ENCODE peak calls at places on chromosomes 4 and X, in nine cellular contexts. G, P, O, I, B, Y, M, T and C are unnamed samples.

GRCh38 chr4:157204634-157205244 is 15.8 kb upstream of the GRIA2 start:
- DNase-seq in G (no peak), Y (no peak), B (no peak), M (peak; percentile 52), O (no peak), P (peak; percentile 76), I (no peak), T (peak; percentile 86), C (no peak)

GRCh38 chr4:8591114-8591513 is 1.5 kb upstream of the CPZ start:
- DNase-seq in G (no peak), B (no peak), T (no peak), Y (no peak), P (no peak), M (no peak), I (no peak), O (no peak), C (no peak)

GRCh38 chr4:110245567-110245966 is 47.2 kb upstream of the ELOVL6 start:
- DNase-seq in T (no peak), I (peak; percentile 68), B (no peak), G (no peak), P (no peak), Y (no peak), M (no peak), O (no peak), C (no peak)

GRCh38 chr4:185774076-185774731 is 37.8 kb downstream of the SORBS2 start:
- DNase-seq in I (no peak), G (no peak), P (no peak), Y (no peak), T (no peak), B (no peak), M (no peak), O (no peak), C (no peak)

GRCh38 chr4:13160906-13161305 is 323.2 kb downstream of the RAB28 start:
- DNase-seq in B (no peak), I (peak; percentile 91), T (no peak), O (no peak), Y (no peak), M (no peak), G (no peak), P (no peak), C (no peak)

GRCh38 chrX:53684415-53685192 is 1.9 kb downstream of the HUWE1 start:
- DNase-seq in G (no peak), Y (no peak), O (no peak), B (no peak), P (no peak), T (no peak), I (no peak), M (no peak), C (no peak)

GRCh38 chr4:56360071-56360470 is 27.2 kb downstream of the AASDH start:
- DNase-seq in B (no peak), I (peak; percentile 16), P (no peak), G (no peak), O (no peak), M (no peak), T (no peak), Y (no peak), C (no peak)

GRCh38 chr4:156168288-156168687 is 214.6 kb upstream of the CTSO start:
- DNase-seq in T (no peak), O (no peak), P (no peak), M (no peak), G (no peak), I (no peak), Y (no peak), B (no peak), C (no peak)

GRCh38 chr4:8724436-8725070 is 132.0 kb downstream of the CPZ start:
- DNase-seq in I (no peak), P (peak; percentile 54), M (no peak), Y (no peak), O (no peak), B (no peak), G (no peak), T (peak; percentile 22), C (no peak)

GRCh38 chr4:15778191-15778741 is at the start of gene CD38:
- DNase-seq in P (peak; percentile 69), O (no peak), T (peak; percentile 60), M (peak; percentile 86), Y (peak; percentile 94), I (no peak), G (no peak), B (no peak), C (no peak)

GRCh38 chr4:10582059-10582686 is 102.4 kb downstream of the CLNK start:
- DNase-seq in Y (peak; percentile 22), B (peak; percentile 73), M (peak; percentile 37), O (peak; percentile 61), I (peak; percentile 37), G (no peak), T (peak; percentile 42), P (no peak), C (no peak)

DNA sequence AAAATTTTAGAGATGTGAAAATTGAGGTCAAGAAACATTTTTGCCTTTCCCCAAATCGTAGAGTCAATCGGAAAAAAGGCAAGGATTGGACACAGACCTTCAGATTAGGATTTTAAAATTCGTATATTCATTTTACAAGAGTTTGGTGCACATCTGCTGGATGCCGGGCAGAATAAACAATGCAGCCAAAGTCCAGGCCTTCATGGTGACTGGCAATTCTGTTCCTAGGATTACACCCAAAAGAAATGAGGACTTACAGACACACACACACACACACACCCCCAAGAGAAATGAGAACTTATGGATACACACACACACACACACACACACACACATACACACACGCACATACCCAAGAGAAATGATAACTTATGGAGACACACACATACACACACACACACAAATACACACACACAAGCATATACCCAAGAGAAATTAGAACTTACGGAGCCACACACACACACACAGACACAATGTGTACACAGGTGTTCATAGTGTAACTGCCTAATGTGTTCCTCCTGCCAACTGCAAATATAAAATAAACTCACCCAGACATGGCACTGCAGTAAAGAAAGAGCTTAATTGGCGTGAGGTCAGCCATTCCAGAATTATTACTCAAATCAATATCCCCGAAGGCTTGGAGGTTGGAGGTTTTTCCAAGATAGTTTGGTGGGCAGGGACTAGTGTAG is 165.7 kb upstream of the STS start:
- DNase-seq in I (no peak), M (no peak), P (no peak), G (no peak), Y (no peak), O (no peak), T (no peak), B (no peak), C (no peak)
- H3K27ac ChIP-seq in I (no peak overlapping the region), M (no peak overlapping the region), P (no peak overlapping the region), G (no peak overlapping the region), Y (no peak overlapping the region), O (no peak overlapping the region), T (no peak overlapping the region), B (no peak overlapping the region), C (no peak overlapping the region)

GRCh38 chr4:3232001-3232400 is 17.0 kb upstream of the MSANTD1 start:
- DNase-seq in B (no peak), I (no peak), O (no peak), G (no peak), M (no peak), Y (no peak), T (no peak), P (no peak), C (no peak)

GRCh38 chr4:3229964-3230363 is 19.0 kb upstream of the MSANTD1 start:
- DNase-seq in O (no peak), Y (no peak), B (no peak), M (no peak), G (no peak), T (no peak), P (no peak), I (no peak), C (no peak)

GRCh38 chr4:3233391-3234071 is 15.4 kb upstream of the MSANTD1 start:
- DNase-seq in G (no peak), O (no peak), P (no peak), T (no peak), M (no peak), I (peak; percentile 16), Y (no peak), B (no peak), C (no peak)

GRCh38 chr4:3232871-3233271 is 16.1 kb upstream of the MSANTD1 start:
- DNase-seq in O (no peak), M (no peak), B (no peak), T (no peak), P (no peak), Y (no peak), I (no peak), G (no peak), C (no peak)

DNA sequence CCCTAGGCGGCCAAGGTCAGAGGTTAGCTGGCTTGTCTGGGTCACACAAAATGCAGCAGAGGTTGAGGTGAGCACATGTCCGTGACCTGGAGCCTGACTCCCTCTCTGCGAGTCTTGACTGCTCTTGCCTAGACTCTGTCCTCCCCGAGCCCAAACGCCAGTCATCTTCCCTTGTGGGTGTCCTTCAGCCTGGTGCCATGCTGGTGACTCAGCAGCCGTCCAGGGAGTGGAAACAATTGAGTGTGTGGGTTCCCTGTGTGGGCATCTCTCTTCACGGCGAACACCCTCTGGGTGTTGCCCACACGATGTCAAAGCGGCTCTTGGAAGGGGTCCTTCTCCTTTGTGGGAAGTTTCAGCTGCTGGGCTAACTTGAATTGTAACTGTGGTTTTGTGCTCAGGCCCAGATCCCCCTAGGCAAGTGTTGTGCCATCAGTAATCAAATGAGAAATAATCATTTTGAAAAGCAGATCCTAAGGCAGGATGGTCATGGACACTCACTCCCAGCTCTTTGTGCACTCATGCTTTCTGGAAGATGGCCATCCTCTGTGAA is 17.5 kb upstream of the MSANTD1 start:
- DNase-seq in P (no peak), O (no peak), M (no peak), T (no peak), G (no peak), I (peak; percentile 23), Y (no peak), B (no peak), C (no peak)
- TF ChIP-seq CTCF in P (no peak), O (no peak), M (no peak), T (no peak), G (no peak), I (no peak), Y (no peak), B (no peak), C (no peak)

DNA sequence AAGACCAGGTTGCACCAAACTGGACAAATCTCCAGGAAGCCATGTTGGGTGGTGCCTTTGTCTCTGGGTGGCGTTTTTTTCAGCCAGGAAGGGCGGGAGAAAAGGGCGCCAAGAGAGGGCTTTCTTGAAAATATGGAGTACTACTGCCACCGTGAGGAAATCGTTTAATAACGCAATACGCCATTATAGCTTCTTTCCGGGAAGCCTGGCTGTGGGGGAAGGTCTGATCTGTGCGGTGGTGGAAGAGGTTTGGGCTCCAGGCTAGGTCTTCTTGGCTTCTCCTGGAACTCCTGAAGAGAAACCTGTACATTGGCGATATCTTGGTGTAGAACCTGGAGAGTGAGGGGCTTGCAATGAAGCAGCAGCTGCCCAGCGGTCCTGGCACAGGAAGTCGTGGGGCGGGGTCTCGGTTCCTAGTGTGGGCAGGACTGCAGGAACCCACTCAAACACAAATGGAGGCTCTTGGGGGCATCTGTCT is 202.7 kb downstream of the OR13H1 start:
- DNase-seq in B (peak; percentile 83), G (peak; percentile 23), M (peak; percentile 78), Y (peak; percentile 10), P (no peak), I (peak; percentile 67), T (peak; percentile 50), O (peak; percentile 86), C (no peak)
- H3K27ac ChIP-seq in B (peak overlapping the region; percentile 94), G (peak overlapping the region; percentile 87), M (peak overlapping the region; percentile 77), Y (no peak overlapping the region), P (no peak overlapping the region), I (peak overlapping the region; percentile 69), T (no peak overlapping the region), O (peak overlapping the region; percentile 73), C (peak overlapping the region; percentile 76)

DNA sequence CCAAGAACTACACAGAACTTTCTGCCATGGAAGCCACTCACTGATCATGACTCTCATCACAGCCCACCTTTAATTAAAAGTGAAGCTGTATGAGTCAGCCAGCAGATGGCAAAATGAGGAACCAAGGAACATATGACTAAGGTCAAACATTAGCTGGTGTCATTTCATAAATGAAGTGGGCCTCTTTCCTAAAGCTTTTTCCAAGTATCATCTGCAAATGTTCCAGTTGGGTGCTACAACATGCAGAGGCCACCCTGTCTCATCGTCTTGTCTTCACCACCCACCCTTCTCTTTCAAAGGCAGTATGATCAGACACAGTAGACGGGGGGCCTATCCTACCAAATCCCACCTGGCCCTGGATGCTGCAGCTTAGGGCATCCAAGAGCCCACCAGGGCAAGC is 9.2 kb upstream of the EOLA1 start:
- DNase-seq in Y (peak; percentile 39), O (no peak), B (no peak), G (no peak), P (no peak), M (no peak), I (no peak), T (no peak), C (no peak)
- TF ChIP-seq CTCF in Y (peak; percentile 18), O (no peak), B (no peak), G (no peak), P (no peak), M (no peak), I (no peak), T (no peak), C (no peak)